ENCODE peak calls at places on chromosomes 11 and 22, in eight cellular contexts. X, W, A, C, M, U, B and K are unnamed samples.

GRCh38 chr11:36455658-36456111 is 54.4 kb downstream of the TRAF6 start:
- DNase-seq in X (peak), W (peak), A (peak), C (peak), M (no peak), U (peak), B (no peak), K (peak)

GRCh38 chr22:37126882-37127281 is 17.4 kb upstream of the TMPRSS6 start:
- DNase-seq in X (no peak), W (no peak), A (peak), C (no peak), M (no peak), U (no peak), B (no peak), K (no peak)

GRCh38 chr11:133957926-133958325 is 1.2 kb upstream of the IGSF9B start:
- DNase-seq in X (no peak), W (peak), A (no peak), C (no peak), M (peak), U (no peak), B (no peak), K (no peak)

GRCh38 chr11:111923351-111923788 is 4.7 kb downstream of the C11orf52 start:
- DNase-seq in X (peak), W (no peak), A (no peak), C (no peak), M (peak), U (peak), B (no peak), K (no peak)

GRCh38 chr11:17782145-17782544 is 47.6 kb downstream of the KCNC1 start:
- DNase-seq in X (no peak), W (no peak), A (no peak), C (no peak), M (no peak), U (no peak), B (no peak), K (no peak)

GRCh38 chr11:27910186-27910941 is 197.6 kb downstream of the KIF18A start:
- DNase-seq in X (no peak), W (no peak), A (no peak), C (no peak), M (no peak), U (no peak), B (no peak), K (no peak)

GRCh38 chr11:60942970-60943565 is 8.9 kb downstream of the SLC15A3 start:
- DNase-seq in X (no peak), W (no peak), A (no peak), C (no peak), M (no peak), U (no peak), B (no peak), K (peak)

GRCh38 chr11:65808744-65809341 is 22.0 kb downstream of the OVOL1 start:
- DNase-seq in X (no peak), W (no peak), A (no peak), C (no peak), M (no peak), U (no peak), B (no peak), K (no peak)

GRCh38 chr22:40472036-40472435 is 101.6 kb downstream of the SGSM3 start:
- DNase-seq in X (no peak), W (no peak), A (no peak), C (no peak), M (no peak), U (no peak), B (no peak), K (no peak)

GRCh38 chr11:128472128-128473110 is 114.9 kb downstream of the ETS1 start:
- DNase-seq in X (no peak), W (peak), A (no peak), C (no peak), M (no peak), U (no peak), B (no peak), K (no peak)

GRCh38 chr11:113152500-113152899 is 161.9 kb upstream of the TTC12 start:
- DNase-seq in X (no peak), W (no peak), A (no peak), C (no peak), M (no peak), U (no peak), B (no peak), K (no peak)

GRCh38 chr11:42066113-42066512 is 606.7 kb upstream of the LRRC4C start:
- DNase-seq in X (no peak), W (no peak), A (no peak), C (peak), M (no peak), U (no peak), B (no peak), K (no peak)

GRCh38 chr11:116836648-116837023 is 786 bp downstream of the APOA1 start:
- DNase-seq in X (no peak), W (no peak), A (no peak), C (no peak), M (no peak), U (peak), B (no peak), K (no peak)

GRCh38 chr11:68839953-68840641 is 1.6 kb downstream of the CPT1A start:
- DNase-seq in X (no peak), W (no peak), A (no peak), C (no peak), M (no peak), U (no peak), B (peak), K (peak)

GRCh38 chr22:23404689-23405365 is 175.3 kb downstream of the IGLL1 start:
- DNase-seq in X (no peak), W (peak), A (no peak), C (peak), M (no peak), U (peak), B (no peak), K (no peak)

GRCh38 chr11:46305295-46305694 is 27.8 kb downstream of the CREB3L1 start:
- DNase-seq in X (no peak), W (no peak), A (no peak), C (no peak), M (no peak), U (no peak), B (no peak), K (no peak)

GRCh38 chr22:44025171-44026065 is 1.3 kb downstream of the PARVB start:
- DNase-seq in X (peak), W (no peak), A (no peak), C (peak), M (no peak), U (no peak), B (peak), K (peak)

GRCh38 chr11:47886096-47886495 is 37.9 kb upstream of the NUP160 start:
- DNase-seq in X (peak), W (no peak), A (no peak), C (peak), M (no peak), U (peak), B (no peak), K (no peak)

GRCh38 chr11:47980093-47980906 is at the start of gene PTPRJ:
- DNase-seq in X (no peak), W (peak), A (peak), C (peak), M (no peak), U (peak), B (peak), K (peak)

GRCh38 chr22:46070215-46070721 is 80.1 kb upstream of the PPARA start:
- DNase-seq in X (peak), W (peak), A (no peak), C (peak), M (no peak), U (peak), B (no peak), K (peak)

DNA sequence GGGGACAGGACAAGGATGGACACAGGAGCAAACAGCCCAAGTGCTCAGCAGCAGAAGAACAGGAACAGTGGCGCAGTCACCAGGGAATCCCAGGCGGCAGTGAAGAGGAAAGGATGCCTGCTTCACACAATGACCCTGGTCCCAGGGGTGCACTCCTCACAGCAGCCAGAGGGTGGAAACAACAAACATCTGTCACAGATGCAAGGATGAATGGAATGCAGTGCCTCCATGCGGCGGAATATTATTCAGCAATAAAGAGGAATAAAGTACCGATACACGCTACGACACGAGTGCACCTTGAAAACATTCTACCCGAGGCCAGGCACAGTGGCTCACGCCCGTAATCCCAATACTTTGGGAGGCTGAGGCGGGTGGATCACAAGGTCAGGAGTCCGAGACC is 12.7 kb downstream of the CSNK1E start:
- DNase-seq in X (no peak), W (no peak), A (no peak), C (no peak), M (no peak), U (no peak), B (no peak), K (no peak)
- TF ChIP-seq EP300 in X (no peak), W (no peak), A (no peak), C (no peak), M (no peak), U (no peak), B (no peak), K (no peak)

GRCh38 chr11:119362741-119363080 is 16.2 kb upstream of the MFRP start:
- DNase-seq in X (no peak), W (no peak), A (no peak), C (no peak), M (no peak), U (no peak), B (no peak), K (no peak)

GRCh38 chr11:119363081-119363861 is 16.8 kb upstream of the MFRP start:
- DNase-seq in X (no peak), W (peak), A (no peak), C (peak), M (no peak), U (no peak), B (no peak), K (no peak)

GRCh38 chr11:119365071-119365591 is 16.4 kb downstream of the USP2 start:
- DNase-seq in X (no peak), W (no peak), A (no peak), C (no peak), M (no peak), U (no peak), B (no peak), K (no peak)

GRCh38 chr11:119361961-119362725 is 15.6 kb upstream of the MFRP start:
- DNase-seq in X (no peak), W (no peak), A (no peak), C (peak), M (no peak), U (no peak), B (no peak), K (no peak)

GRCh38 chr11:119363874-119364590 is 17.5 kb downstream of the USP2 start:
- DNase-seq in X (no peak), W (peak), A (peak), C (peak), M (no peak), U (peak), B (peak), K (peak)
- TF ChIP-seq POLR2A in X (no peak), W (peak), A (no peak), C (no peak), M (no peak), U (no peak), B (no peak), K (no peak)

GRCh38 chr22:49062155-49063039 is 765.3 kb downstream of the BRD1 start:
- DNase-seq in X (no peak), W (no peak), A (no peak), C (peak), M (no peak), U (peak), B (no peak), K (no peak)
- TF ChIP-seq EP300 in X (no peak), W (no peak), A (no peak), C (no peak), M (no peak), U (no peak), B (no peak), K (no peak)

DNA sequence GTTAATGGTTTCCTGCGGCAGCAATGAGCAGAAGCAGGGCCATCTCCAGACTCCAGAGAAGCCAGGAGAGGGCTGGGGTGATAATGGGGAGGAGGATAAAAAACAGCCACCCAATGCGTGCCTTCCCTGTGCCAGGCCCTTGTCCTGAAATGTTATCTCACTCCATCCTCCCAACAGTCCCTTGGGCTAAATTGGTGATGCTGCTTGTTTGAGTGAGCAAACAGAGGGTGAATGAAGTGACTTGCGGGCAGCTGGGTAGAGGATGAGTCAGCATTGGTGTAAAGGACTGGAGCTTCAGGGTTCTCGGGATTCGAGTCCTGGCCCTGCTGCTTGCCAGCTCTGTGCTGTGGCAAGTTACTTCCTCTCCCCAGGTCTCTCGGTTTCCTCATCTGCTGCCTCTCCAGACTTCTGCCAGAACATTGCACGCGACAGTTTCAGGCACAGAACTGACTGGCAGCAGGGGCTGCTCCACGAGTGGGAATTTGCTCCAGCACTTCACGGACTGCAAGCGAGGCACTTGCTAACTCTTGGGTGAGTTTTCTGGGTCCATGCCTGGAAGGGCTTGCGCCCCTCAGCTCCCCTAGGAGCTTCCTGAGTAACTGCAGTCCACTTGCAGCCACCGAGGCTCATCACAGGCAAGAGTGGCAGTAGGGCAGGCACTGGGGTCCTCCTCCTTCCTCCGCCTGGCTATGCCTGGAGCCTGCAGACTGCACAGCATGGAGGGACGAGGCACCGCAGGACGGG is at the start of gene P2RY6:
- DNase-seq in X (peak), W (no peak), A (peak), C (no peak), M (no peak), U (peak), B (peak), K (peak)
- TF ChIP-seq POLR2A in X (no peak), W (no peak), A (peak), C (no peak), M (peak), U (no peak), B (no peak), K (peak)